ENCODE peak calls at places on chromosomes 11 and 22, in eight cellular contexts. N is body of pancreas, J is nephron progenitor cell, I is pancreas, K is fibroblast of mammary gland, R is mucosa of descending colon, P is A549, F is tibial nerve. G is an unnamed sample.

GRCh38 chr11:61598886-61599868 is 18.3 kb upstream of the SYT7 start:
- DNase-seq in I (no peak), K (peak), F (no peak), N (peak), J (peak), P (no peak), R (no peak), G (peak)

GRCh38 chr11:45056529-45056928 is 89.9 kb upstream of the PRDM11 start:
- DNase-seq in J (no peak), I (no peak), F (no peak), P (no peak), R (no peak), K (no peak), N (no peak), G (no peak)

GRCh38 chr11:19576903-19577302 is 135.7 kb upstream of the NAV2 start:
- DNase-seq in P (no peak), K (no peak), N (no peak), R (no peak), F (no peak), I (no peak), J (no peak), G (no peak)

GRCh38 chr11:1219446-1219835 is 3.4 kb upstream of the MUC5B start:
- DNase-seq in F (no peak), K (no peak), J (peak), R (no peak), P (no peak), I (peak), N (no peak), G (no peak)

GRCh38 chr11:105553015-105553414 is 56.9 kb upstream of the GRIA4 start:
- DNase-seq in N (no peak), P (peak), R (no peak), J (no peak), K (no peak), F (no peak), I (no peak), G (no peak)

GRCh38 chr22:23849009-23850006 is 8.4 kb upstream of the SLC2A11 start:
- DNase-seq in R (peak), P (peak), J (peak), N (peak), I (peak), K (peak), F (peak), G (peak)

GRCh38 chr11:14253878-14254277 is 105.1 kb downstream of the RRAS2 start:
- DNase-seq in F (no peak), J (no peak), P (no peak), N (no peak), K (no peak), I (no peak), R (no peak), G (no peak)

GRCh38 chr11:17762309-17762974 is 27.9 kb downstream of the KCNC1 start:
- DNase-seq in N (no peak), I (no peak), K (no peak), R (no peak), J (no peak), F (no peak), P (no peak), G (no peak)

GRCh38 chr11:33751878-33752277 is 15.7 kb upstream of the CD59 start:
- DNase-seq in N (no peak), K (no peak), R (no peak), F (no peak), P (no peak), I (no peak), J (no peak), G (no peak)

GRCh38 chr22:19942071-19942885 is 660 bp upstream of the TXNRD2 start:
- DNase-seq in N (no peak), F (peak), R (no peak), I (peak), K (peak), J (no peak), P (peak), G (no peak)

GRCh38 chr11:46119352-46120216 is 1.7 kb downstream of the PHF21A start:
- DNase-seq in P (peak), N (peak), J (peak), F (peak), I (no peak), K (peak), R (peak), G (peak)

GRCh38 chr11:16070573-16070972 is 285.8 kb downstream of the SOX6 start:
- DNase-seq in K (no peak), J (no peak), I (no peak), R (no peak), F (no peak), P (no peak), N (no peak), G (no peak)

GRCh38 chr22:19634576-19634975 is 79.7 kb upstream of the SEPTIN5 start:
- DNase-seq in J (no peak), N (no peak), F (no peak), K (no peak), I (no peak), P (no peak), R (no peak), G (no peak)

GRCh38 chr11:86477495-86478155 is 102.9 kb downstream of the CCDC81 start:
- DNase-seq in N (no peak), P (no peak), I (no peak), F (no peak), J (no peak), R (no peak), K (peak), G (no peak)

GRCh38 chr11:6271598-6271997 is 12.0 kb downstream of the CCKBR start:
- DNase-seq in I (no peak), F (no peak), J (no peak), R (no peak), P (no peak), N (no peak), K (no peak), G (no peak)

GRCh38 chr22:48942698-48943566 is 884.7 kb downstream of the BRD1 start:
- DNase-seq in N (no peak), I (no peak), K (no peak), J (no peak), F (no peak), R (no peak), P (no peak), G (no peak)

GRCh38 chr11:119709171-119709570 is 19.8 kb downstream of the NECTIN1 start:
- DNase-seq in J (no peak), F (no peak), I (no peak), R (no peak), P (no peak), N (no peak), K (no peak), G (peak)

GRCh38 chr22:22986008-22986407 is 84.3 kb upstream of the GNAZ start:
- DNase-seq in I (no peak), N (no peak), R (no peak), J (no peak), K (no peak), F (no peak), P (no peak), G (no peak)

GRCh38 chr11:24661313-24661712 is 164.5 kb downstream of the LUZP2 start:
- DNase-seq in F (no peak), I (no peak), J (no peak), P (no peak), R (no peak), N (no peak), K (no peak), G (no peak)

GRCh38 chr11:93942176-93942575 is 79.0 kb upstream of the HEPHL1 start:
- DNase-seq in K (peak), F (no peak), J (no peak), P (no peak), R (no peak), N (no peak), I (no peak), G (no peak)

GRCh38 chr11:3147257-3147619 is 17.9 kb downstream of the OSBPL5 start:
- DNase-seq in J (no peak), I (no peak), P (no peak), N (no peak), R (no peak), K (peak), F (no peak), G (no peak)

GRCh38 chr22:41050873-41051272 is 41.5 kb upstream of the EP300 start:
- DNase-seq in J (no peak), N (no peak), P (no peak), K (peak), R (no peak), F (no peak), I (no peak), G (no peak)

GRCh38 chr22:35480143-35480542 is 60.5 kb upstream of the RASD2 start:
- DNase-seq in F (no peak), R (peak), J (no peak), P (no peak), I (no peak), K (peak), N (peak), G (no peak)

GRCh38 chr11:96189351-96189750 is 153.6 kb downstream of the MAML2 start:
- DNase-seq in R (no peak), I (no peak), F (no peak), J (no peak), P (no peak), K (no peak), N (no peak), G (no peak)

GRCh38 chr11:94767701-94768601 is at the start of gene AMOTL1:
- DNase-seq in I (peak), P (peak), F (peak), N (peak), J (peak), R (peak), K (peak), G (peak)

GRCh38 chr11:110373061-110373702 is 56.6 kb upstream of the FDX1 start:
- DNase-seq in I (no peak), R (no peak), J (no peak), F (no peak), N (no peak), P (peak), K (peak), G (no peak)

GRCh38 chr22:49825944-49826602 is 1.6 kb downstream of the BRD1 start:
- DNase-seq in J (peak), R (peak), P (peak), I (no peak), N (no peak), K (peak), F (no peak), G (no peak)

GRCh38 chr22:40177738-40178416 is at the start of gene TNRC6B:
- DNase-seq in K (peak), R (peak), F (peak), N (peak), J (peak), I (peak), P (peak), G (peak)

GRCh38 chr22:24994070-24994763 is 41.7 kb downstream of the KIAA1671 start:
- DNase-seq in P (peak), R (peak), J (no peak), F (no peak), K (peak), I (no peak), N (no peak), G (no peak)

GRCh38 chr22:39351689-39352214 is 2.0 kb downstream of the SYNGR1 start:
- DNase-seq in I (no peak), F (no peak), N (no peak), P (no peak), R (no peak), J (peak), K (peak), G (no peak)

GRCh38 chr11:78946945-78947914 is 372.6 kb upstream of the NARS2 start:
- DNase-seq in F (no peak), I (no peak), R (peak), K (peak), J (no peak), P (no peak), N (no peak), G (no peak)

GRCh38 chr22:37258005-37258790 is 14.1 kb upstream of the RAC2 start:
- DNase-seq in N (no peak), K (no peak), I (no peak), R (no peak), F (no peak), P (no peak), J (no peak), G (no peak)

GRCh38 chr11:115912484-115912945 is 408.3 kb upstream of the CADM1 start:
- DNase-seq in N (peak), F (no peak), I (no peak), J (no peak), K (no peak), P (no peak), R (no peak), G (no peak)
- TF ChIP-seq CTCF in N (peak), F (no peak), I (no peak), J (peak), K (no peak), P (no peak), R (no peak), G (no peak)

DNA sequence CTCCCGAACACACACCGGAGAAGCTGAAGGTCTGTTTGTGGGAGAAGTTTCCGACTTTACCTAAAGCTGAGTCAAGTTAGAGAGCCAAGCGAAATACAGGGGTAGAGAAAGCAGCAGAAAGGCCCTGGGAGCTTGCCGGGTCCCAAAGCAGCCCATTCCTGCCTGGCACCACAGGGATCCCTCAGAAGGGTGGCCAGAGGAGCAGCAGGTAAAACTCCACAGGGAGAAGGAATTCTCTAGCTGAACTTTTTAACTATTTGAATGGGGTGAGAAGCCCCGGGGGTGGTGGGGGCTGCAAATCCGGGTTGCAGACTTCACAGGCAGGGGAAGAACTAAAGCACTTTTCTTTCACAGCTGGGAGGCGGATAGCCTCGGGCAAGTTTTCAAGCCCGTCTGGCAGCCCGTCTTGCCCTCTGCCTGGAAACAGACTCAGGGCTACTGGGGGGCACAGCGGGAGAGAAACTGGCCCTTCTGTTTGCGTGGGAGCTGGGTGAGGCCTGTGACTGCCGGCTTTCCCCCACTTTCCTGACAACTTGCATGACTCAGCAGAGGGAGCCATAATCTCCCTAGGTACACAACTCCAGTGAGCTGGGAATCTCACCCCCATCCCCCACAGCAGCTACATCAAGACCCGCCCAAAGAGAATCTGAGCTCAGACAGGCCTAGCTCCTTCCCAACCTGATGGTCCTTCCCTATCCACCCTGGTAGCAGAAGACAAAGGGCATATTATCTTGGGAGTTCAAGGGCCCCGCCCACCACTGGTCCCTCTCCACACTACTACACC is 311.0 kb downstream of the SBF2 start:
- DNase-seq in F (no peak), J (no peak), I (no peak), P (peak), N (no peak), R (peak), K (peak), G (no peak)
- TF ChIP-seq CTCF in F (no peak), J (no peak), I (no peak), P (no peak), N (no peak), R (no peak), K (no peak), G (no peak)

DNA sequence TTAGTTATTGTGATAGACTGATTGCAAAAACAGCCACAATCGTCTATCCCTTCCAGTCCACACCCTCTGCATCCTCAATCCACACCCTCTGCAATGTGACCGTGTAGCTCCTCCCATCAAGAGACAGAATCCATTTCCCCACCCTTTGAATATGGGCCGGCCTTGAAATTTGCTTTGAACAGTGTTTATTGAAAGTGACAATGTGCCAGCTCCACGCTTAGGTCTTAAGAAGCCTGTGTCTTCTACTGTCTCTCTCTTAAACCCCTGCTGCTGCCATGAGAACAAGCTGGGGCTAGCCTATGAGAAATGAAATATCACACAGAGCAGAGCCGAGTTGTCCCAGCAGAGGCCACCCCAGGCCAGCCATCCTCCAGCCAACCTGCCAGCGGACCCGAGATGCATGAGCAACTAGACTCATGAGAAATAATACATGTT is 22.3 kb upstream of the MICAL2 start:
- DNase-seq in K (peak), N (no peak), F (no peak), P (peak), R (peak), I (no peak), J (no peak), G (peak)
- TF ChIP-seq CTCF in K (peak), N (no peak), F (peak), P (peak), R (no peak), I (no peak), J (no peak), G (peak)

DNA sequence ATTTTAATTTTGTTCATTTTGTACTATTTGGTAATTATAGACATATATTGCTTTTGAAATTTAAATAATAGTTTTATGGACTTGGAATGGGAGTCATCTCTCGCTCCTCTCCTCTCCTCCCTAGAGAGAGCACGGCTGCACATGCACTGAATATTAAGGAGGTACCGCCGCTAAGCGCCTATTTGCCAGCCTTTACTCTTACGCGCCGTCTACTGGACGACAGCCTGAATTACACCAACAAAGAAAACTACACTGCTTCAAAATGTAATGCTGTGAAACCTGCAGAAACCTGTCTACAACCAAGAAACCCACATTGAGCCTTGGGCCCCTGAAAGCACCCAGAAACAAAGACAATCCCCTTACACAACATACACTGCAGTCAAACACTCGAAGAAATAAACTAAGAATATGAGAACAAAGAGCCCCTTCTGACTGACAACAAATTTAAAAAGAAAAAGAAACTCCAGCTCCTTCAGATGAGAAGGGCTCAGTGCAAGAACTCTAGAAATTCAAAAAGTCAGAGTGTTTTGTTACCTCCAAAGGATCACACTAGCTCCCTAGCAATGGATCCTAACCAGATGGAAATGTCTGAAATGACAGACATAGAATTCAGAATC is 737.2 kb downstream of the LRRC4C start:
- DNase-seq in R (no peak), F (no peak), I (no peak), P (peak), N (peak), K (peak), J (peak), G (no peak)
- TF ChIP-seq CTCF in R (no peak), F (no peak), I (peak), P (peak), N (peak), K (peak), J (peak), G (no peak)

GRCh38 chr11:130114281-130114680 is 44.6 kb downstream of the APLP2 start:
- DNase-seq in P (no peak), K (no peak), J (no peak), I (no peak), F (no peak), R (no peak), N (no peak), G (no peak)
- TF ChIP-seq CTCF in P (no peak), K (no peak), J (no peak), I (no peak), F (no peak), R (no peak), N (no peak), G (no peak)

GRCh38 chr11:11988862-11989261 is 19.6 kb downstream of the DKK3 start:
- DNase-seq in K (no peak), R (no peak), N (no peak), F (no peak), I (no peak), J (no peak), P (no peak), G (no peak)
- TF ChIP-seq CTCF in K (peak), R (no peak), N (no peak), F (no peak), I (no peak), J (no peak), P (no peak), G (peak)

GRCh38 chr11:68459886-68460740 is 439 bp upstream of the PPP6R3 start:
- DNase-seq in F (peak), I (peak), P (peak), K (peak), R (peak), N (peak), J (peak), G (peak)
- TF ChIP-seq CTCF in F (no peak), I (no peak), P (no peak), K (no peak), R (no peak), N (peak), J (no peak), G (no peak)

DNA sequence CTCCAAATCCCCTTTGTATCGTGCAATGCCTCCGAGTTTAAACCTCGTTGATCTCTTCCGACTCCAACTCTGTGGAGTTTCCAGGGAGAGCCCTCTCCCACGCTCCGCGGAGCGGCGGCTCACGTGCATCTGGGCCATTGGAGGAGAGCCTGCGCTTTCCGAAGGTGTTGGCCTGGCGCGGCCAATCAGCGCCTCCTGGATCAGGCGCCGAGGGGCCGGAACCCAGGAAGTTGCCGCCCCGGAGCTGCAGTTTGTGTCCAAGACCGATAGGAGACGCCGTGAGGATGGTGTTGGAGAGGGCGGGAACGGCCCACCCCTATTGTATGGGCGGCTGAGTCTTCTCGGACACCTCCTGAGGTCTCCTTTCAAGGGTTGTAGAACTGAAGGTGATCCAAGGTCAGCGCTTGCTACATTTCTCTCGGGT is 1.6 kb downstream of the ADAMTS15 start:
- DNase-seq in K (peak), J (peak), I (peak), P (no peak), R (peak), F (peak), N (peak), G (peak)
- TF ChIP-seq CTCF in K (peak), J (peak), I (no peak), P (no peak), R (peak), F (peak), N (peak), G (peak)

GRCh38 chr11:112694244-112694643 is 267.0 kb upstream of the NCAM1 start:
- DNase-seq in N (no peak), R (no peak), K (no peak), J (no peak), P (no peak), I (no peak), F (no peak), G (no peak)

GRCh38 chr11:112697779-112698178 is 263.4 kb upstream of the NCAM1 start:
- DNase-seq in K (no peak), R (no peak), J (no peak), F (no peak), N (no peak), I (no peak), P (no peak), G (no peak)

GRCh38 chr11:112697371-112697770 is 263.8 kb upstream of the NCAM1 start:
- DNase-seq in P (no peak), I (no peak), K (no peak), R (no peak), J (peak), F (no peak), N (no peak), G (no peak)

GRCh38 chr11:112693781-112694180 is 267.4 kb upstream of the NCAM1 start:
- DNase-seq in P (no peak), N (no peak), F (no peak), K (no peak), I (no peak), R (no peak), J (no peak), G (no peak)

GRCh38 chr11:112694813-112695212 is 266.4 kb upstream of the NCAM1 start:
- DNase-seq in R (no peak), K (peak), N (no peak), F (no peak), I (no peak), P (peak), J (no peak), G (no peak)
- TF ChIP-seq CTCF in R (no peak), K (no peak), N (no peak), F (no peak), I (no peak), P (no peak), J (no peak), G (no peak)

G was measured in heart left ventricle.